ENCODE peak calls at places on chromosomes 1 and 21, in five cellular contexts. C is neural progenitor cell, G is hepatocyte, M is fibroblast of lung, A is AG04450. D is an unnamed sample.

GRCh38 chr1:161222175-161223019 is 1.0 kb downstream of the APOA2 start:
- DNase-seq in M (no peak), A (no peak), G (no peak), C (no peak), D (no peak)

GRCh38 chr1:99363531-99363930 is 99.2 kb downstream of the PLPPR4 start:
- DNase-seq in A (no peak), G (no peak), C (no peak), M (no peak), D (no peak)

GRCh38 chr1:102185260-102185659 is 188.5 kb upstream of the OLFM3 start:
- DNase-seq in G (no peak), C (no peak), A (no peak), M (no peak), D (no peak)

GRCh38 chr1:163875927-163876320 is 554.2 kb downstream of the NUF2 start:
- DNase-seq in G (no peak), M (peak; percentile 68), A (no peak), C (no peak), D (no peak)

GRCh38 chr1:198680174-198680871 is 41.5 kb downstream of the PTPRC start:
- DNase-seq in C (no peak), A (no peak), G (no peak), M (no peak), D (no peak)

GRCh38 chr1:168408531-168409242 is 128.0 kb downstream of the TBX19 start:
- DNase-seq in G (peak; percentile 63), A (no peak), M (no peak), C (no peak), D (peak; percentile 80)

GRCh38 chr1:1197188-1197500 is 9.2 kb downstream of the TNFRSF18 start:
- DNase-seq in A (no peak), M (no peak), G (no peak), C (no peak), D (no peak)

GRCh38 chr1:182720465-182720864 is 36.1 kb upstream of the RGS8 start:
- DNase-seq in C (peak; percentile 37), G (no peak), M (peak; percentile 6), A (no peak), D (no peak)

GRCh38 chr1:10360045-10360444 is 38.8 kb upstream of the PGD start:
- DNase-seq in G (no peak), A (no peak), C (no peak), M (no peak), D (no peak)

GRCh38 chr1:206907304-206907991 is 10.2 kb downstream of the IL24 start:
- DNase-seq in M (no peak), C (peak; percentile 56), A (no peak), G (peak; percentile 35), D (no peak)

GRCh38 chr1:53625766-53626520 is 113.0 kb downstream of the GLIS1 start:
- DNase-seq in G (no peak), M (no peak), A (no peak), C (no peak), D (no peak)

GRCh38 chr1:39657923-39658485 is 13.9 kb downstream of the NT5C1A start:
- DNase-seq in C (peak; percentile 86), M (peak; percentile 65), A (peak; percentile 23), G (peak; percentile 82), D (peak; percentile 63)

GRCh38 chr1:164519426-164519825 is 39.6 kb upstream of the PBX1 start:
- DNase-seq in C (no peak), M (no peak), A (no peak), G (no peak), D (no peak)

GRCh38 chr1:83090195-83090594 is 908.7 kb downstream of the TTLL7 start:
- DNase-seq in A (no peak), C (no peak), G (no peak), M (no peak), D (no peak)

GRCh38 chr1:160610584-160611242 is 31.4 kb upstream of the CD84 start:
- DNase-seq in M (no peak), G (no peak), A (no peak), C (no peak), D (no peak)

GRCh38 chr1:23372481-23372880 is 2.8 kb upstream of the ZNF436 start:
- DNase-seq in M (no peak), C (no peak), A (no peak), G (no peak), D (no peak)

GRCh38 chr21:45596704-45597318 is 46.7 kb upstream of the PCBP3 start:
- DNase-seq in G (peak; percentile 83), M (peak; percentile 36), C (peak; percentile 83), A (no peak), D (peak; percentile 71)

GRCh38 chr1:177686929-177687328 is 282.9 kb downstream of the SEC16B start:
- DNase-seq in G (no peak), C (peak; percentile 9), M (no peak), A (no peak), D (no peak)

GRCh38 chr1:158999301-159000069 is 10.2 kb upstream of the IFI16 start:
- DNase-seq in A (peak; percentile 81), G (peak; percentile 87), M (peak; percentile 98), C (peak; percentile 90), D (peak; percentile 16)

GRCh38 chr1:222561656-222562055 is 13.8 kb upstream of the HHIPL2 start:
- DNase-seq in G (no peak), C (no peak), A (no peak), M (no peak), D (no peak)

GRCh38 chr1:231166398-231166797 is 4.5 kb downstream of the TRIM67 start:
- DNase-seq in M (no peak), C (no peak), G (no peak), A (no peak), D (no peak)
- H3K27me3 ChIP-seq in M (peaks cover 16% of the 10 kb centered on the region), C (peaks cover 57% of the 10 kb centered on the region), G (peaks cover 47% of the 10 kb centered on the region), A (peaks cover 24% of the 10 kb centered on the region), D (peaks cover 17% of the 10 kb centered on the region)

GRCh38 chr1:230891984-230892383 is 23.7 kb upstream of the C1orf198 start:
- DNase-seq in G (no peak), M (no peak), C (no peak), A (no peak), D (no peak)

GRCh38 chr1:230895452-230895851 is 27.1 kb upstream of the C1orf198 start:
- DNase-seq in A (no peak), C (no peak), G (no peak), M (no peak), D (no peak)

GRCh38 chr1:230894032-230894431 is 25.7 kb upstream of the C1orf198 start:
- DNase-seq in M (no peak), A (no peak), C (no peak), G (no peak), D (no peak)

GRCh38 chr1:230894664-230895063 is 26.3 kb upstream of the C1orf198 start:
- DNase-seq in G (no peak), C (no peak), A (no peak), M (no peak), D (no peak)

GRCh38 chr1:230891413-230891812 is 23.1 kb upstream of the C1orf198 start:
- DNase-seq in G (no peak), M (no peak), C (peak; percentile 71), A (no peak), D (no peak)
- H3K27ac ChIP-seq in G (peak overlapping the region; percentile 1), M (no peak overlapping the region), C (peak overlapping the region; percentile 24), A (no peak overlapping the region), D (no peak overlapping the region)

GRCh38 chr1:226370144-226370923 is 37.6 kb downstream of the PARP1 start:
- DNase-seq in A (no peak), G (no peak), M (no peak), C (no peak), D (no peak)
- H3K27me3 ChIP-seq in A (no peaks in the 10 kb centered on the region), G (no peaks in the 10 kb centered on the region), M (no peaks in the 10 kb centered on the region), C (no peaks in the 10 kb centered on the region), D (no peaks in the 10 kb centered on the region)

GRCh38 chr1:14803002-14803789 is 204.7 kb downstream of the KAZN start:
- DNase-seq in G (no peak), C (no peak), A (no peak), M (no peak), D (no peak)
- H3K27ac ChIP-seq in G (no peak overlapping the region), C (no peak overlapping the region), A (no peak overlapping the region), M (no peak overlapping the region), D (no peak overlapping the region)

DNA sequence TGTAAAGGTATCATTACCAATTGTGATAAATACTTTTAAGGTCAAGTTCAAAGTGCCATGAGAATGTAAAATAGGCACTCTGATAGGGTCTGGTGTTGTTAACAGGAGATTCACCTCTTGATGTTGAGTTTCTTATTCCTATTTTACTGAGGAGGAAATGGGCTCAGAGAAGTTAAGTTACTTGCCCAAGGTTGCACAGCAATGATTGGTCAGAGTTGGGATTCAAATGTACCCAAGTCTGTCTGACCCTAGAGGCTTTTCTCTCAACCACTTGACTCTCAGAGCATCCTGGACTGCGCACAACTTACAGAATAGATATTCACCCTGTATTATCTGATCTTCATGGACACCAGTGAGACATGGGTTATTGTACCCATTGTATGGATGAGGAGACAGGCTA is 33.9 kb downstream of the SOX13 start:
- DNase-seq in M (no peak), C (no peak), A (no peak), G (no peak), D (no peak)
- H3K27me3 ChIP-seq in M (no peaks in the 10 kb centered on the region), C (peaks cover 6% of the 10 kb centered on the region), A (peaks cover 9% of the 10 kb centered on the region), G (no peaks in the 10 kb centered on the region), D (no peaks in the 10 kb centered on the region)

GRCh38 chr1:108646661-108647269 is 14.1 kb downstream of the HENMT1 start:
- DNase-seq in G (peak; percentile 76), M (peak; percentile 89), A (no peak), C (no peak), D (peak; percentile 95)

GRCh38 chr1:108646265-108646660 is 14.6 kb downstream of the HENMT1 start:
- DNase-seq in C (no peak), G (no peak), M (no peak), A (no peak), D (no peak)

GRCh38 chr1:108644984-108645383 is 15.9 kb downstream of the HENMT1 start:
- DNase-seq in C (no peak), M (no peak), A (no peak), G (no peak), D (peak; percentile 58)

GRCh38 chr1:108643492-108644333 is 17.2 kb downstream of the HENMT1 start:
- DNase-seq in G (peak; percentile 75), A (peak; percentile 62), C (peak; percentile 54), M (peak; percentile 86), D (peak; percentile 73)

GRCh38 chr1:108645479-108646184 is 15.3 kb downstream of the HENMT1 start:
- DNase-seq in M (no peak), C (no peak), A (no peak), G (no peak), D (peak; percentile 9)
- H3K27ac ChIP-seq in M (no peak overlapping the region), C (no peak overlapping the region), A (no peak overlapping the region), G (peak overlapping the region; percentile 89), D (peak overlapping the region; percentile 87)

GRCh38 chr21:44524412-44525371 is 15.3 kb downstream of the KRTAP10-1 start:
- DNase-seq in G (no peak), C (no peak), A (no peak), M (no peak), D (no peak)
- H3K27me3 ChIP-seq in G (no peaks in the 10 kb centered on the region), C (no peaks in the 10 kb centered on the region), A (no peaks in the 10 kb centered on the region), M (no peaks in the 10 kb centered on the region), D (no peaks in the 10 kb centered on the region)

D was measured in small intestine.